ENCODE peak calls at places on chromosomes 12 and 14, in eight cellular contexts. X, C, A, J, K, H, Q and M are unnamed samples.

GRCh38 chr14:64391113-64391725 is 3.1 kb downstream of the MTHFD1 start:
- DNase-seq in X (no peak), C (no peak), J (no peak), Q (no peak), H (no peak), K (no peak), A (no peak), M (no peak)

GRCh38 chr12:57888407-57889157 is 42.1 kb upstream of the CTDSP2 start:
- DNase-seq in J (no peak), C (no peak), A (no peak), H (no peak), Q (no peak), X (no peak), K (no peak), M (peak)

GRCh38 chr12:119179335-119180021 is 747 bp downstream of the HSPB8 start:
- DNase-seq in J (no peak), H (peak), A (no peak), C (no peak), K (no peak), X (no peak), Q (no peak), M (peak)

GRCh38 chr12:16475521-16475920 is 128.1 kb downstream of the MGST1 start:
- DNase-seq in H (no peak), Q (no peak), A (no peak), J (no peak), X (no peak), C (no peak), K (no peak), M (no peak)

GRCh38 chr14:52852810-52853521 is 61.6 kb upstream of the GNPNAT1 start:
- DNase-seq in X (no peak), J (no peak), Q (no peak), A (no peak), H (no peak), C (no peak), K (no peak), M (no peak)

GRCh38 chr12:108379761-108380160 is 40.6 kb upstream of the CMKLR1 start:
- DNase-seq in J (no peak), X (no peak), K (no peak), Q (no peak), H (no peak), C (no peak), A (no peak), M (no peak)

GRCh38 chr14:104992501-104992900 is 6.9 kb downstream of the CLBA1 start:
- DNase-seq in K (no peak), X (no peak), Q (no peak), J (no peak), A (no peak), C (no peak), H (no peak), M (no peak)

GRCh38 chr12:116382456-116382902 is 105.0 kb upstream of the MED13L start:
- DNase-seq in C (no peak), K (no peak), H (no peak), A (no peak), J (no peak), X (no peak), Q (no peak), M (no peak)

GRCh38 chr12:67534046-67534445 is 114.5 kb upstream of the DYRK2 start:
- DNase-seq in K (no peak), X (no peak), H (no peak), A (no peak), J (no peak), C (no peak), Q (no peak), M (no peak)

GRCh38 chr14:64717870-64718269 is 13.6 kb downstream of the PLEKHG3 start:
- DNase-seq in X (no peak), Q (peak), C (no peak), H (no peak), K (no peak), J (no peak), A (no peak), M (no peak)

GRCh38 chr12:1592444-1593231 is 1.7 kb downstream of the FBXL14 start:
- DNase-seq in X (peak), J (peak), K (no peak), C (peak), Q (no peak), A (peak), H (no peak), M (peak)

GRCh38 chr14:102086346-102086971 is 385 bp downstream of the HSP90AA1 start:
- DNase-seq in J (peak), H (no peak), X (no peak), C (peak), K (no peak), Q (peak), A (peak), M (peak)

GRCh38 chr12:86712425-86712843 is 456.2 kb upstream of the MGAT4C start:
- DNase-seq in J (no peak), A (no peak), K (peak), C (no peak), Q (no peak), X (no peak), H (peak), M (no peak)

GRCh38 chr12:65324056-65324455 is 45.6 kb downstream of the MSRB3 start:
- DNase-seq in K (no peak), C (no peak), Q (no peak), H (no peak), J (no peak), A (no peak), X (no peak), M (no peak)

GRCh38 chr14:71362920-71363584 is 455.8 kb downstream of the PCNX1 start:
- DNase-seq in C (no peak), X (no peak), A (no peak), K (no peak), H (peak), J (no peak), Q (no peak), M (no peak)

GRCh38 chr12:101051901-101052550 is 158.0 kb downstream of the SLC5A8 start:
- DNase-seq in K (peak), C (no peak), H (peak), Q (no peak), X (no peak), J (no peak), A (no peak), M (no peak)

GRCh38 chr14:101192661-101193000 is 289.1 kb upstream of the RTL1 start:
- DNase-seq in C (no peak), H (no peak), A (peak), X (peak), J (no peak), K (no peak), Q (no peak), M (no peak)

GRCh38 chr14:80663541-80663940 is 278.0 kb downstream of the CEP128 start:
- DNase-seq in Q (no peak), H (no peak), A (no peak), X (no peak), C (no peak), J (no peak), K (no peak), M (no peak)

GRCh38 chr14:77892381-77892871 is 92.5 kb downstream of the ADCK1 start:
- DNase-seq in X (peak), Q (no peak), J (no peak), A (no peak), H (no peak), C (no peak), K (no peak), M (no peak)

GRCh38 chr12:124720019-124720686 is 143.5 kb downstream of the SCARB1 start:
- DNase-seq in K (no peak), C (no peak), Q (peak), H (peak), X (no peak), A (no peak), J (no peak), M (peak)

GRCh38 chr14:35553808-35554207 is 19.8 kb downstream of the INSM2 start:
- DNase-seq in Q (no peak), J (no peak), X (no peak), C (no peak), A (no peak), H (no peak), K (peak), M (no peak)

GRCh38 chr12:66189476-66189823 is 436 bp downstream of the IRAK3 start:
- DNase-seq in K (no peak), J (no peak), H (no peak), C (no peak), Q (no peak), X (no peak), A (no peak), M (no peak)

GRCh38 chr14:70660967-70661871 is 19.5 kb downstream of the TTC9 start:
- DNase-seq in K (no peak), A (peak), H (no peak), Q (no peak), J (peak), C (no peak), X (no peak), M (no peak)

GRCh38 chr12:12439636-12440035 is 82.8 kb downstream of the BORCS5 start:
- DNase-seq in C (no peak), J (peak), K (no peak), X (no peak), A (peak), Q (no peak), H (no peak), M (no peak)

GRCh38 chr12:32509328-32510122 is 110.2 kb downstream of the FGD4 start:
- DNase-seq in J (no peak), A (no peak), H (no peak), X (no peak), Q (no peak), K (no peak), C (no peak), M (no peak)

GRCh38 chr12:90090929-90091651 is 382.5 kb upstream of the ATP2B1 start:
- DNase-seq in Q (no peak), J (peak), X (no peak), H (peak), C (no peak), A (no peak), K (peak), M (peak)

GRCh38 chr14:22070119-22070982 is 396.7 kb upstream of the OR4E1 start:
- DNase-seq in K (no peak), J (peak), C (peak), A (peak), H (no peak), X (peak), Q (no peak), M (peak)

GRCh38 chr14:74438351-74438915 is 12.4 kb upstream of the SYNDIG1L start:
- DNase-seq in C (no peak), X (no peak), J (no peak), K (no peak), A (no peak), H (no peak), Q (no peak), M (no peak)

GRCh38 chr12:2129076-2129475 is 76.3 kb downstream of the CACNA1C start:
- DNase-seq in Q (no peak), X (no peak), H (peak), K (peak), A (no peak), J (no peak), C (no peak), M (no peak)

GRCh38 chr12:57534991-57535543 is 11.9 kb downstream of the DCTN2 start:
- DNase-seq in J (no peak), A (no peak), H (no peak), K (no peak), Q (no peak), X (no peak), C (no peak), M (no peak)